ENCODE peak calls at places on chromosome 18, in four cellular contexts. One of them, this sample, is unnamed.

GRCh38 chr18:68728301-68728700 is 13.4 kb upstream of the TMX3 start:
- DNase-seq in astrocyte of the spinal cord: no peak
- DNase-seq in HT1080: no peak
- DNase-seq in astrocyte of the cerebellum: no peak
- DNase-seq in this sample: peak

GRCh38 chr18:56789889-56790180 is 138.7 kb downstream of the WDR7 start:
- DNase-seq in astrocyte of the spinal cord: no peak
- DNase-seq in HT1080: no peak
- DNase-seq in astrocyte of the cerebellum: no peak
- DNase-seq in this sample: no peak

GRCh38 chr18:8231316-8231715 is 377.9 kb upstream of the RAB12 start:
- DNase-seq in astrocyte of the spinal cord: no peak
- DNase-seq in HT1080: no peak
- DNase-seq in astrocyte of the cerebellum: no peak
- DNase-seq in this sample: no peak

GRCh38 chr18:37385846-37386435 is 179.7 kb downstream of the CELF4 start:
- DNase-seq in astrocyte of the spinal cord: peak
- DNase-seq in HT1080: no peak
- DNase-seq in astrocyte of the cerebellum: no peak
- DNase-seq in this sample: peak

GRCh38 chr18:11874676-11875075 is 23.5 kb downstream of the CHMP1B start:
- DNase-seq in astrocyte of the spinal cord: no peak
- DNase-seq in HT1080: no peak
- DNase-seq in astrocyte of the cerebellum: no peak
- DNase-seq in this sample: no peak

GRCh38 chr18:33440384-33441043 is at the start of gene CCDC178:
- DNase-seq in astrocyte of the spinal cord: peak
- DNase-seq in HT1080: no peak
- DNase-seq in astrocyte of the cerebellum: no peak
- DNase-seq in this sample: peak

GRCh38 chr18:74082476-74083070 is 65.1 kb downstream of the FBXO15 start:
- DNase-seq in astrocyte of the spinal cord: peak
- DNase-seq in HT1080: peak
- DNase-seq in astrocyte of the cerebellum: no peak
- DNase-seq in this sample: peak

GRCh38 chr18:58851874-58852273 is 12.8 kb upstream of the ZNF532 start:
- DNase-seq in astrocyte of the spinal cord: no peak
- DNase-seq in HT1080: no peak
- DNase-seq in astrocyte of the cerebellum: no peak
- DNase-seq in this sample: no peak

GRCh38 chr18:60965856-60966255 is 367.4 kb upstream of the CDH20 start:
- DNase-seq in astrocyte of the spinal cord: no peak
- DNase-seq in HT1080: no peak
- DNase-seq in astrocyte of the cerebellum: no peak
- DNase-seq in this sample: no peak

GRCh38 chr18:60981651-60982050 is 351.6 kb upstream of the CDH20 start:
- DNase-seq in astrocyte of the spinal cord: peak
- DNase-seq in HT1080: no peak
- DNase-seq in astrocyte of the cerebellum: no peak
- DNase-seq in this sample: no peak

GRCh38 chr18:10042492-10042891 is 128.7 kb downstream of the VAPA start:
- DNase-seq in astrocyte of the spinal cord: no peak
- DNase-seq in HT1080: no peak
- DNase-seq in astrocyte of the cerebellum: no peak
- DNase-seq in this sample: no peak

GRCh38 chr18:61992923-61993322 is 100.1 kb upstream of the RNF152 start:
- DNase-seq in astrocyte of the spinal cord: peak
- DNase-seq in HT1080: peak
- DNase-seq in astrocyte of the cerebellum: peak
- DNase-seq in this sample: peak

GRCh38 chr18:34224423-34225217 is at the start of gene NOL4:
- DNase-seq in astrocyte of the spinal cord: peak
- DNase-seq in HT1080: peak
- DNase-seq in astrocyte of the cerebellum: peak
- DNase-seq in this sample: peak

GRCh38 chr18:79497638-79498081 is 101.9 kb downstream of the NFATC1 start:
- DNase-seq in astrocyte of the spinal cord: no peak
- DNase-seq in HT1080: no peak
- DNase-seq in astrocyte of the cerebellum: no peak
- DNase-seq in this sample: no peak

GRCh38 chr18:23191952-23192662 is 56.8 kb downstream of the CABLES1 start:
- DNase-seq in astrocyte of the spinal cord: peak
- DNase-seq in HT1080: peak
- DNase-seq in astrocyte of the cerebellum: peak
- DNase-seq in this sample: peak

GRCh38 chr18:468841-469796 is 31.4 kb downstream of the COLEC12 start:
- DNase-seq in astrocyte of the spinal cord: no peak
- DNase-seq in HT1080: no peak
- DNase-seq in astrocyte of the cerebellum: no peak
- DNase-seq in this sample: peak

GRCh38 chr18:5900249-5900648 is 4.9 kb upstream of the TMEM200C start:
- DNase-seq in astrocyte of the spinal cord: peak
- DNase-seq in HT1080: peak
- DNase-seq in astrocyte of the cerebellum: peak
- DNase-seq in this sample: no peak

GRCh38 chr18:45549296-45549695 is 66.0 kb upstream of the SLC14A2 start:
- DNase-seq in astrocyte of the spinal cord: no peak
- DNase-seq in HT1080: no peak
- DNase-seq in astrocyte of the cerebellum: no peak
- DNase-seq in this sample: no peak

GRCh38 chr18:61896767-61897166 is 4.0 kb upstream of the RNF152 start:
- DNase-seq in astrocyte of the spinal cord: peak
- DNase-seq in HT1080: peak
- DNase-seq in astrocyte of the cerebellum: peak
- DNase-seq in this sample: no peak

GRCh38 chr18:46536215-46536874 is 120.7 kb downstream of the LOXHD1 start:
- DNase-seq in astrocyte of the spinal cord: no peak
- DNase-seq in HT1080: peak
- DNase-seq in astrocyte of the cerebellum: no peak
- DNase-seq in this sample: peak

GRCh38 chr18:27604583-27604982 is 419.5 kb upstream of the CHST9 start:
- DNase-seq in astrocyte of the spinal cord: peak
- DNase-seq in HT1080: no peak
- DNase-seq in astrocyte of the cerebellum: peak
- DNase-seq in this sample: no peak

GRCh38 chr18:73564073-73564472 is 583.6 kb downstream of the FBXO15 start:
- DNase-seq in astrocyte of the spinal cord: peak
- DNase-seq in HT1080: peak
- DNase-seq in astrocyte of the cerebellum: peak
- DNase-seq in this sample: peak

GRCh38 chr18:34760444-34760843 is 50.3 kb downstream of the DTNA start:
- DNase-seq in astrocyte of the spinal cord: no peak
- DNase-seq in HT1080: no peak
- DNase-seq in astrocyte of the cerebellum: no peak
- DNase-seq in this sample: no peak

GRCh38 chr18:29418136-29418535 is 1241.2 kb upstream of the CDH2 start:
- DNase-seq in astrocyte of the spinal cord: peak
- DNase-seq in HT1080: peak
- DNase-seq in astrocyte of the cerebellum: peak
- DNase-seq in this sample: no peak

GRCh38 chr18:58148954-58149471 is 105.0 kb downstream of the NEDD4L start:
- DNase-seq in astrocyte of the spinal cord: no peak
- DNase-seq in HT1080: no peak
- DNase-seq in astrocyte of the cerebellum: no peak
- DNase-seq in this sample: no peak

GRCh38 chr18:44958450-44958849 is 277.8 kb downstream of the SETBP1 start:
- DNase-seq in astrocyte of the spinal cord: no peak
- DNase-seq in HT1080: peak
- DNase-seq in astrocyte of the cerebellum: no peak
- DNase-seq in this sample: peak

GRCh38 chr18:56637897-56638231 is 528 bp downstream of the TXNL1 start:
- DNase-seq in astrocyte of the spinal cord: no peak
- DNase-seq in HT1080: no peak
- DNase-seq in astrocyte of the cerebellum: no peak
- DNase-seq in this sample: peak

GRCh38 chr18:32724071-32724696 is 48.6 kb downstream of the KLHL14 start:
- DNase-seq in astrocyte of the spinal cord: no peak
- DNase-seq in HT1080: no peak
- DNase-seq in astrocyte of the cerebellum: no peak
- DNase-seq in this sample: no peak

GRCh38 chr18:74196220-74197119 is 48.1 kb downstream of the TIMM21 start:
- DNase-seq in astrocyte of the spinal cord: peak
- DNase-seq in HT1080: peak
- DNase-seq in astrocyte of the cerebellum: peak
- DNase-seq in this sample: peak

GRCh38 chr18:23453657-23454011 is 547 bp downstream of the RIOK3 start:
- DNase-seq in astrocyte of the spinal cord: peak
- DNase-seq in HT1080: peak
- DNase-seq in astrocyte of the cerebellum: peak
- DNase-seq in this sample: no peak

GRCh38 chr18:22604390-22604985 is 186.8 kb upstream of the CTAGE1 start:
- DNase-seq in astrocyte of the spinal cord: peak
- DNase-seq in HT1080: no peak
- DNase-seq in astrocyte of the cerebellum: no peak
- DNase-seq in this sample: peak

GRCh38 chr18:41955688-41956087 is 654 bp downstream of the PIK3C3 start:
- DNase-seq in astrocyte of the spinal cord: no peak
- DNase-seq in HT1080: no peak
- DNase-seq in astrocyte of the cerebellum: no peak
- DNase-seq in this sample: no peak

GRCh38 chr18:49061906-49062831 is 111.4 kb upstream of the SMAD7 start:
- DNase-seq in astrocyte of the spinal cord: no peak
- DNase-seq in HT1080: no peak
- DNase-seq in astrocyte of the cerebellum: no peak
- DNase-seq in this sample: no peak

GRCh38 chr18:55321268-55322175 is 266.5 kb downstream of the TCF4 start:
- DNase-seq in astrocyte of the spinal cord: peak
- DNase-seq in HT1080: peak
- DNase-seq in astrocyte of the cerebellum: peak
- DNase-seq in this sample: peak

GRCh38 chr18:63422862-63423304 is 607 bp upstream of the VPS4B start:
- DNase-seq in astrocyte of the spinal cord: no peak
- DNase-seq in HT1080: no peak
- DNase-seq in astrocyte of the cerebellum: no peak
- DNase-seq in this sample: no peak

GRCh38 chr18:44536041-44536440 is 144.6 kb upstream of the SETBP1 start:
- DNase-seq in astrocyte of the spinal cord: peak
- DNase-seq in HT1080: peak
- DNase-seq in astrocyte of the cerebellum: peak
- DNase-seq in this sample: peak

GRCh38 chr18:58247363-58247834 is 203.4 kb downstream of the NEDD4L start:
- DNase-seq in astrocyte of the spinal cord: peak
- DNase-seq in HT1080: no peak
- DNase-seq in astrocyte of the cerebellum: no peak
- DNase-seq in this sample: no peak

GRCh38 chr18:76461692-76462325 is 33.2 kb downstream of the ZNF516 start:
- DNase-seq in astrocyte of the spinal cord: no peak
- DNase-seq in HT1080: no peak
- DNase-seq in astrocyte of the cerebellum: no peak
- DNase-seq in this sample: no peak